ENCODE peak calls at places on chromosomes 12 and 14, in seven cellular contexts. One of them, this sample, is unnamed.

GRCh38 chr14:93049867-93050331 is 65.8 kb downstream of the ITPK1 start:
- DNase-seq in activated CD8-positive, alpha-beta memory T cell treated with anti-CD3 and anti-CD28 coated beads, Interleukin-2, amount 50 U/mL, for 48 hours: no peak
- DNase-seq in GM23248: no peak
- DNase-seq in body of pancreas: peak
- DNase-seq in AG08395: no peak
- DNase-seq in RKO: no peak
- DNase-seq in HFF-Myc: no peak
- DNase-seq in this sample: no peak

GRCh38 chr12:119642986-119643385 is 24.9 kb upstream of the PRKAB1 start:
- DNase-seq in AG08395: no peak
- DNase-seq in GM23248: no peak
- DNase-seq in HFF-Myc: no peak
- DNase-seq in body of pancreas: no peak
- DNase-seq in RKO: peak
- DNase-seq in activated CD8-positive, alpha-beta memory T cell treated with anti-CD3 and anti-CD28 coated beads, Interleukin-2, amount 50 U/mL, for 48 hours: no peak
- DNase-seq in this sample: no peak

GRCh38 chr12:57127101-57127709 is 1.1 kb upstream of the LRP1 start:
- DNase-seq in body of pancreas: peak
- DNase-seq in AG08395: peak
- DNase-seq in HFF-Myc: no peak
- DNase-seq in RKO: peak
- DNase-seq in activated CD8-positive, alpha-beta memory T cell treated with anti-CD3 and anti-CD28 coated beads, Interleukin-2, amount 50 U/mL, for 48 hours: peak
- DNase-seq in GM23248: peak
- DNase-seq in this sample: no peak

GRCh38 chr14:31950760-31951637 is 126.1 kb upstream of the ARHGAP5 start:
- DNase-seq in AG08395: peak
- DNase-seq in RKO: no peak
- DNase-seq in HFF-Myc: no peak
- DNase-seq in activated CD8-positive, alpha-beta memory T cell treated with anti-CD3 and anti-CD28 coated beads, Interleukin-2, amount 50 U/mL, for 48 hours: no peak
- DNase-seq in body of pancreas: peak
- DNase-seq in GM23248: peak
- DNase-seq in this sample: no peak

GRCh38 chr14:23185046-23185445 is 1.6 kb upstream of the SLC7A8 start:
- DNase-seq in AG08395: peak
- DNase-seq in GM23248: peak
- DNase-seq in HFF-Myc: no peak
- DNase-seq in RKO: peak
- DNase-seq in activated CD8-positive, alpha-beta memory T cell treated with anti-CD3 and anti-CD28 coated beads, Interleukin-2, amount 50 U/mL, for 48 hours: no peak
- DNase-seq in body of pancreas: no peak
- DNase-seq in this sample: no peak

GRCh38 chr12:575948-576612 is 87.2 kb downstream of the NINJ2 start:
- DNase-seq in body of pancreas: peak
- DNase-seq in HFF-Myc: no peak
- DNase-seq in GM23248: peak
- DNase-seq in RKO: peak
- DNase-seq in AG08395: peak
- DNase-seq in activated CD8-positive, alpha-beta memory T cell treated with anti-CD3 and anti-CD28 coated beads, Interleukin-2, amount 50 U/mL, for 48 hours: peak
- DNase-seq in this sample: peak

GRCh38 chr14:63666326-63666725 is 24.7 kb upstream of the WDR89 start:
- DNase-seq in body of pancreas: no peak
- DNase-seq in activated CD8-positive, alpha-beta memory T cell treated with anti-CD3 and anti-CD28 coated beads, Interleukin-2, amount 50 U/mL, for 48 hours: no peak
- DNase-seq in GM23248: no peak
- DNase-seq in AG08395: no peak
- DNase-seq in HFF-Myc: no peak
- DNase-seq in RKO: no peak
- DNase-seq in this sample: no peak

GRCh38 chr14:55731247-55731872 is 151.4 kb downstream of the KTN1 start:
- DNase-seq in HFF-Myc: no peak
- DNase-seq in GM23248: no peak
- DNase-seq in activated CD8-positive, alpha-beta memory T cell treated with anti-CD3 and anti-CD28 coated beads, Interleukin-2, amount 50 U/mL, for 48 hours: no peak
- DNase-seq in RKO: no peak
- DNase-seq in body of pancreas: no peak
- DNase-seq in AG08395: no peak
- DNase-seq in this sample: no peak

GRCh38 chr14:85554106-85554505 is 24.2 kb downstream of the FLRT2 start:
- DNase-seq in HFF-Myc: no peak
- DNase-seq in RKO: no peak
- DNase-seq in AG08395: no peak
- DNase-seq in GM23248: no peak
- DNase-seq in activated CD8-positive, alpha-beta memory T cell treated with anti-CD3 and anti-CD28 coated beads, Interleukin-2, amount 50 U/mL, for 48 hours: no peak
- DNase-seq in body of pancreas: no peak
- DNase-seq in this sample: no peak

GRCh38 chr14:95609398-95609990 is 74.6 kb downstream of the GLRX5 start:
- DNase-seq in RKO: peak
- DNase-seq in HFF-Myc: no peak
- DNase-seq in AG08395: peak
- DNase-seq in body of pancreas: peak
- DNase-seq in GM23248: peak
- DNase-seq in activated CD8-positive, alpha-beta memory T cell treated with anti-CD3 and anti-CD28 coated beads, Interleukin-2, amount 50 U/mL, for 48 hours: peak
- DNase-seq in this sample: no peak

GRCh38 chr12:90290980-90291975 is 582.6 kb upstream of the ATP2B1 start:
- DNase-seq in activated CD8-positive, alpha-beta memory T cell treated with anti-CD3 and anti-CD28 coated beads, Interleukin-2, amount 50 U/mL, for 48 hours: no peak
- DNase-seq in AG08395: no peak
- DNase-seq in HFF-Myc: no peak
- DNase-seq in RKO: no peak
- DNase-seq in GM23248: no peak
- DNase-seq in body of pancreas: no peak
- DNase-seq in this sample: no peak

GRCh38 chr12:124663206-124663605 is 95.8 kb upstream of the NCOR2 start:
- DNase-seq in HFF-Myc: no peak
- DNase-seq in activated CD8-positive, alpha-beta memory T cell treated with anti-CD3 and anti-CD28 coated beads, Interleukin-2, amount 50 U/mL, for 48 hours: no peak
- DNase-seq in body of pancreas: no peak
- DNase-seq in RKO: no peak
- DNase-seq in AG08395: peak
- DNase-seq in GM23248: peak
- DNase-seq in this sample: no peak

GRCh38 chr12:26488339-26488738 is 293.0 kb downstream of the SSPN start:
- DNase-seq in RKO: no peak
- DNase-seq in body of pancreas: no peak
- DNase-seq in GM23248: no peak
- DNase-seq in AG08395: no peak
- DNase-seq in HFF-Myc: no peak
- DNase-seq in activated CD8-positive, alpha-beta memory T cell treated with anti-CD3 and anti-CD28 coated beads, Interleukin-2, amount 50 U/mL, for 48 hours: no peak
- DNase-seq in this sample: no peak

GRCh38 chr14:51716610-51717009 is 64.9 kb downstream of the FRMD6 start:
- DNase-seq in activated CD8-positive, alpha-beta memory T cell treated with anti-CD3 and anti-CD28 coated beads, Interleukin-2, amount 50 U/mL, for 48 hours: no peak
- DNase-seq in RKO: no peak
- DNase-seq in body of pancreas: no peak
- DNase-seq in AG08395: no peak
- DNase-seq in HFF-Myc: no peak
- DNase-seq in GM23248: peak
- DNase-seq in this sample: no peak

GRCh38 chr12:108693781-108694180 is 37.5 kb downstream of the CORO1C start:
- DNase-seq in RKO: no peak
- DNase-seq in body of pancreas: no peak
- DNase-seq in AG08395: no peak
- DNase-seq in GM23248: no peak
- DNase-seq in HFF-Myc: no peak
- DNase-seq in activated CD8-positive, alpha-beta memory T cell treated with anti-CD3 and anti-CD28 coated beads, Interleukin-2, amount 50 U/mL, for 48 hours: no peak
- DNase-seq in this sample: no peak

GRCh38 chr12:76922821-76923315 is 44.0 kb upstream of the CSRP2 start:
- DNase-seq in body of pancreas: no peak
- DNase-seq in AG08395: no peak
- DNase-seq in activated CD8-positive, alpha-beta memory T cell treated with anti-CD3 and anti-CD28 coated beads, Interleukin-2, amount 50 U/mL, for 48 hours: no peak
- DNase-seq in RKO: no peak
- DNase-seq in HFF-Myc: no peak
- DNase-seq in GM23248: peak
- DNase-seq in this sample: no peak

GRCh38 chr12:93419388-93420034 is 22.2 kb downstream of the UBE2N start:
- DNase-seq in HFF-Myc: peak
- DNase-seq in AG08395: peak
- DNase-seq in GM23248: peak
- DNase-seq in body of pancreas: no peak
- DNase-seq in RKO: peak
- DNase-seq in activated CD8-positive, alpha-beta memory T cell treated with anti-CD3 and anti-CD28 coated beads, Interleukin-2, amount 50 U/mL, for 48 hours: no peak
- DNase-seq in this sample: no peak

GRCh38 chr12:101455685-101456084 is 19.5 kb upstream of the SPIC start:
- DNase-seq in RKO: no peak
- DNase-seq in GM23248: no peak
- DNase-seq in AG08395: no peak
- DNase-seq in HFF-Myc: no peak
- DNase-seq in body of pancreas: no peak
- DNase-seq in activated CD8-positive, alpha-beta memory T cell treated with anti-CD3 and anti-CD28 coated beads, Interleukin-2, amount 50 U/mL, for 48 hours: no peak
- DNase-seq in this sample: no peak

GRCh38 chr12:48882325-48882687 is 16.6 kb upstream of the RND1 start:
- DNase-seq in activated CD8-positive, alpha-beta memory T cell treated with anti-CD3 and anti-CD28 coated beads, Interleukin-2, amount 50 U/mL, for 48 hours: no peak
- DNase-seq in HFF-Myc: no peak
- DNase-seq in body of pancreas: peak
- DNase-seq in GM23248: peak
- DNase-seq in RKO: no peak
- DNase-seq in AG08395: peak
- DNase-seq in this sample: no peak

GRCh38 chr12:118015306-118015705 is 1.2 kb upstream of the RFC5 start:
- DNase-seq in activated CD8-positive, alpha-beta memory T cell treated with anti-CD3 and anti-CD28 coated beads, Interleukin-2, amount 50 U/mL, for 48 hours: no peak
- DNase-seq in body of pancreas: no peak
- DNase-seq in RKO: no peak
- DNase-seq in HFF-Myc: no peak
- DNase-seq in GM23248: no peak
- DNase-seq in AG08395: no peak
- DNase-seq in this sample: no peak